ENCODE peak calls at places on chromosomes 1 and 21, in four cellular contexts. One of them, this sample, is unnamed.

GRCh38 chr1:53270873-53271272 is 32.6 kb upstream of the MAGOH start:
- DNase-seq in activated CD8-positive, alpha-beta T cell treated with anti-CD3 and anti-CD28 coated beads for 36 hours: no peak
- DNase-seq in A549: no peak
- DNase-seq in cardiac muscle cell: no peak
- DNase-seq in this sample: no peak

GRCh38 chr1:183244466-183244865 is 58.4 kb downstream of the LAMC2 start:
- DNase-seq in activated CD8-positive, alpha-beta T cell treated with anti-CD3 and anti-CD28 coated beads for 36 hours: no peak
- DNase-seq in cardiac muscle cell: peak
- DNase-seq in A549: no peak
- DNase-seq in this sample: no peak

GRCh38 chr21:18759751-18760161 is 356.2 kb upstream of the TMPRSS15 start:
- DNase-seq in cardiac muscle cell: no peak
- DNase-seq in activated CD8-positive, alpha-beta T cell treated with anti-CD3 and anti-CD28 coated beads for 36 hours: no peak
- DNase-seq in A549: no peak
- DNase-seq in this sample: no peak

GRCh38 chr1:35885961-35886558 is 3.1 kb downstream of the AGO1 start:
- DNase-seq in cardiac muscle cell: peak
- DNase-seq in A549: no peak
- DNase-seq in activated CD8-positive, alpha-beta T cell treated with anti-CD3 and anti-CD28 coated beads for 36 hours: no peak
- DNase-seq in this sample: no peak

GRCh38 chr1:8015036-8015808 is 10.9 kb downstream of the ERRFI1 start:
- DNase-seq in cardiac muscle cell: peak
- DNase-seq in A549: peak
- DNase-seq in activated CD8-positive, alpha-beta T cell treated with anti-CD3 and anti-CD28 coated beads for 36 hours: peak
- DNase-seq in this sample: no peak

GRCh38 chr1:32801096-32801713 is 16.0 kb downstream of the YARS1 start:
- DNase-seq in A549: no peak
- DNase-seq in activated CD8-positive, alpha-beta T cell treated with anti-CD3 and anti-CD28 coated beads for 36 hours: peak
- DNase-seq in cardiac muscle cell: no peak
- DNase-seq in this sample: no peak

GRCh38 chr21:35801388-35801787 is 258.9 kb downstream of the SETD4 start:
- DNase-seq in activated CD8-positive, alpha-beta T cell treated with anti-CD3 and anti-CD28 coated beads for 36 hours: no peak
- DNase-seq in cardiac muscle cell: no peak
- DNase-seq in A549: no peak
- DNase-seq in this sample: no peak

GRCh38 chr1:59686170-59686569 is 128.6 kb upstream of the HOOK1 start:
- DNase-seq in cardiac muscle cell: no peak
- DNase-seq in activated CD8-positive, alpha-beta T cell treated with anti-CD3 and anti-CD28 coated beads for 36 hours: no peak
- DNase-seq in A549: no peak
- DNase-seq in this sample: no peak

GRCh38 chr1:196466656-196467055 is 141.6 kb downstream of the KCNT2 start:
- DNase-seq in activated CD8-positive, alpha-beta T cell treated with anti-CD3 and anti-CD28 coated beads for 36 hours: no peak
- DNase-seq in A549: no peak
- DNase-seq in cardiac muscle cell: no peak
- DNase-seq in this sample: no peak

DNA sequence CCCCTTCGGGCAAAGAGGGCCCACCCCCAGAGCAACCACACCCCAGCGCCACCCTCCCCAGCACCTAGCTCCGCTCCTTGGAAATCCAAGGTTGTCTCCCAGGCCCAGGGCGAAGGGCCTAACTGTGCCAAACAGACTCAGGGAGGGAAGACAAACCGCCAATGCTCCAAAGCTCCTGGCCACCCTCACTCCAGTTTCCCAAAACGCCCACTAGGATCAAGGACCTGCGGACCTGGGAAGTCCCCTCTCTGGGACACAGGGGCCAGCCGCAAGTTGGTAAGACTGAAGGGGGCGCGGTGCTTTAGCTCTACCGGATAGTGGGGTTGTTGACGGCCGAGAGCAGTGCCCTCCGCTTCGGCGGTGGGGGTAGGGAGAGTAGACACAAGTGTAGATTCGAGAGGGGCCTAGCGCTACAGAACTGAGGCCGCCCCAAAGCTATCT is 581 bp downstream of the IRF6 start:
- DNase-seq in activated CD8-positive, alpha-beta T cell treated with anti-CD3 and anti-CD28 coated beads for 36 hours: no peak
- DNase-seq in A549: no peak
- DNase-seq in cardiac muscle cell: peak
- DNase-seq in this sample: no peak
- TF ChIP-seq CTCF in activated CD8-positive, alpha-beta T cell treated with anti-CD3 and anti-CD28 coated beads for 36 hours: no peak
- TF ChIP-seq CTCF in A549: no peak
- TF ChIP-seq CTCF in cardiac muscle cell: no peak
- TF ChIP-seq CTCF in this sample: no peak

GRCh38 chr1:204286841-204287387 is 72.8 kb downstream of the PLEKHA6 start:
- DNase-seq in cardiac muscle cell: peak
- DNase-seq in A549: peak
- DNase-seq in activated CD8-positive, alpha-beta T cell treated with anti-CD3 and anti-CD28 coated beads for 36 hours: peak
- DNase-seq in this sample: no peak
- TF ChIP-seq CTCF in cardiac muscle cell: no peak
- TF ChIP-seq CTCF in A549: no peak
- TF ChIP-seq CTCF in activated CD8-positive, alpha-beta T cell treated with anti-CD3 and anti-CD28 coated beads for 36 hours: no peak
- TF ChIP-seq CTCF in this sample: no peak

GRCh38 chr1:163171826-163172225 is 30.9 kb downstream of the RGS5 start:
- DNase-seq in activated CD8-positive, alpha-beta T cell treated with anti-CD3 and anti-CD28 coated beads for 36 hours: no peak
- DNase-seq in cardiac muscle cell: no peak
- DNase-seq in A549: no peak
- DNase-seq in this sample: no peak
- TF ChIP-seq CTCF in activated CD8-positive, alpha-beta T cell treated with anti-CD3 and anti-CD28 coated beads for 36 hours: no peak
- TF ChIP-seq CTCF in cardiac muscle cell: no peak
- TF ChIP-seq CTCF in A549: no peak
- TF ChIP-seq CTCF in this sample: no peak

DNA sequence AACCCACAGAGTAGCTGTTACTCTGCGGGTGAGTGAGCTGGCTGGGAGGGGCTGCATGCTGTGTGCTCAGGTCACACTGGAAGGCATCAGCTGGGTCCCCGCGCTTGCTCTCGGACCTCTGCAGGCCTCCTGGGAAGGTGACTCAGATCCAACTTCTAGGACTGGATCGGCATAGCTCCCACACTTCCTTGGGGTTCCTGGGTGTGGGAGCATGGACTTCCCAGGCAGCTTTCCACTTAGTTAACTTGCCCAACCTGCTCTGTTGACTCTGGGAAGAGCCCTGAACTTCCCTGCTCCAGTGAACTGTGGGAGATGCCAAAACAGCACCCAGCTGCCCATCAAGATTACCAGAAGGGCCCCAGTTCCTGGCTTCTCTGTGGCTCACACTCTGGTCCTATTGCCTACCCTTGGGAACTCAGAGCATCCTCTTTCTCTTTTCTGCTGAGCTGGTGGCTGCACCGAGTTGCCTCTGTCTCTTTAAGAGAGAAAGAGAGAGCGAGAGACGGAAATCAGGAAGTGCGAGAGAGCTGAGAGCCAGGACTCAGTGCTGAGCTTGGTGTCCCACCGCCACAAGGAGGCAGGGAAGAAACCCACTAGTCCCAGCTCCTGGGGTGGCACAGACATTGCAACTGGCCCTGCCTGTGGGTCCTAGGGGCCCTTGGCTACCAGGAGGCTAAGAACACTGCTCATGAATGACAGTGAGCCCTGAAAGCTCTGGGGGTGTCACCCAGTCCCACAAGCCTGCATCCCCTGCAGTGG is at the start of gene IKBKE:
- DNase-seq in A549: peak
- DNase-seq in activated CD8-positive, alpha-beta T cell treated with anti-CD3 and anti-CD28 coated beads for 36 hours: peak
- DNase-seq in cardiac muscle cell: peak
- DNase-seq in this sample: no peak
- TF ChIP-seq CTCF in A549: no peak
- TF ChIP-seq CTCF in activated CD8-positive, alpha-beta T cell treated with anti-CD3 and anti-CD28 coated beads for 36 hours: no peak
- TF ChIP-seq CTCF in cardiac muscle cell: peak
- TF ChIP-seq CTCF in this sample: no peak

GRCh38 chr1:247007511-247008405 is at the start of gene ZNF695:
- DNase-seq in cardiac muscle cell: peak
- DNase-seq in A549: peak
- DNase-seq in activated CD8-positive, alpha-beta T cell treated with anti-CD3 and anti-CD28 coated beads for 36 hours: peak
- DNase-seq in this sample: peak
- TF ChIP-seq CTCF in cardiac muscle cell: no peak
- TF ChIP-seq CTCF in A549: no peak
- TF ChIP-seq CTCF in activated CD8-positive, alpha-beta T cell treated with anti-CD3 and anti-CD28 coated beads for 36 hours: no peak
- TF ChIP-seq CTCF in this sample: no peak

GRCh38 chr21:42618713-42619112 is 34.7 kb upstream of the PDE9A start:
- DNase-seq in cardiac muscle cell: no peak
- DNase-seq in activated CD8-positive, alpha-beta T cell treated with anti-CD3 and anti-CD28 coated beads for 36 hours: peak
- DNase-seq in A549: no peak
- DNase-seq in this sample: no peak
- TF ChIP-seq CTCF in cardiac muscle cell: no peak
- TF ChIP-seq CTCF in activated CD8-positive, alpha-beta T cell treated with anti-CD3 and anti-CD28 coated beads for 36 hours: no peak
- TF ChIP-seq CTCF in A549: no peak
- TF ChIP-seq CTCF in this sample: peak

GRCh38 chr1:234188454-234188792 is 184.8 kb upstream of the COA6 start:
- DNase-seq in activated CD8-positive, alpha-beta T cell treated with anti-CD3 and anti-CD28 coated beads for 36 hours: peak
- DNase-seq in cardiac muscle cell: no peak
- DNase-seq in A549: no peak
- DNase-seq in this sample: no peak
- TF ChIP-seq CTCF in activated CD8-positive, alpha-beta T cell treated with anti-CD3 and anti-CD28 coated beads for 36 hours: no peak
- TF ChIP-seq CTCF in cardiac muscle cell: no peak
- TF ChIP-seq CTCF in A549: no peak
- TF ChIP-seq CTCF in this sample: peak

DNA sequence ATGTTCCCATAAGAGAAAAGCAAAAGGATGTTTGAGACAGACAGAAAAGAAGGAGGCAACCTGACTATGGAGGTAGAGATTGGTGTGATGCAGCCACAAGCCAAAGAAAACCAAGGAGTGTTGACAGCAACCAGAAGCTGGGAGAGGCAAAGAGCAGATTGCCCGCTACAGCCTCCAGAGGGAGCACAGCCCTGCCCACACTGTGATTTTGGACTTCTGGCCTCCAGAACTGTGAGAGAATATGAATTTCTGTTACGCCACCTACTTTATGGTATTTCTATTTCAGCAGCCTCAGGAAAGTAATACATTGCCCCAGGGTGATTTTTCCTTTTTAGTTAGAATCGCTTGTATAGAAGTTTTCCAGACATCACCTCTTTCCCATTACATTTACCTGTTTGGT is 28.4 kb downstream of the SLAMF6 start:
- DNase-seq in A549: no peak
- DNase-seq in activated CD8-positive, alpha-beta T cell treated with anti-CD3 and anti-CD28 coated beads for 36 hours: no peak
- DNase-seq in cardiac muscle cell: no peak
- DNase-seq in this sample: no peak
- TF ChIP-seq CTCF in A549: peak
- TF ChIP-seq CTCF in activated CD8-positive, alpha-beta T cell treated with anti-CD3 and anti-CD28 coated beads for 36 hours: no peak
- TF ChIP-seq CTCF in cardiac muscle cell: peak
- TF ChIP-seq CTCF in this sample: peak

GRCh38 chr1:206846475-206846874 is 18.9 kb upstream of the IL20 start:
- DNase-seq in A549: no peak
- DNase-seq in activated CD8-positive, alpha-beta T cell treated with anti-CD3 and anti-CD28 coated beads for 36 hours: no peak
- DNase-seq in cardiac muscle cell: no peak
- DNase-seq in this sample: no peak

GRCh38 chr1:206839857-206840256 is 25.6 kb upstream of the IL20 start:
- DNase-seq in activated CD8-positive, alpha-beta T cell treated with anti-CD3 and anti-CD28 coated beads for 36 hours: no peak
- DNase-seq in cardiac muscle cell: no peak
- DNase-seq in A549: no peak
- DNase-seq in this sample: no peak

GRCh38 chr1:206843626-206844025 is 21.8 kb upstream of the IL20 start:
- DNase-seq in activated CD8-positive, alpha-beta T cell treated with anti-CD3 and anti-CD28 coated beads for 36 hours: no peak
- DNase-seq in cardiac muscle cell: no peak
- DNase-seq in A549: no peak
- DNase-seq in this sample: no peak

GRCh38 chr1:206841609-206842323 is 23.7 kb upstream of the IL20 start:
- DNase-seq in activated CD8-positive, alpha-beta T cell treated with anti-CD3 and anti-CD28 coated beads for 36 hours: no peak
- DNase-seq in cardiac muscle cell: no peak
- DNase-seq in A549: no peak
- DNase-seq in this sample: no peak

DNA sequence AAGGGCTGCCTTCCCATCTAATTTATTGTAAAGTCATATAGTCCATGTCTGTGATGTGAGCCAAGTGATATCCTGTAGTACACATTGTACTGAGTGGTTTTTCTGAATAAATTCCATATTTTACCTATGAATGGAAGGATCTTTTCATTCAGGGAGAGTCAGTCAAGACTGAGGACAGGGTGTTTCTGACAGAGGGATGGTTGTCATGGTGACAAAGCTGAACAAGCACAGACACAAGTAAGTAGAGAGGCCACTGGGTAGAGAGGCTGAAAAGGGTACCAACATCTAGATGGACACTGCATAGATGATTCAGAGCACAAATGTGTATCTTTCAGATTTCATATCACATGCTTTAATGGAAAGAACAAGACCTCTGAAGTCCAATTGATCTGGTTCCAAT is 22.6 kb upstream of the IL20 start:
- DNase-seq in A549: no peak
- DNase-seq in cardiac muscle cell: no peak
- DNase-seq in activated CD8-positive, alpha-beta T cell treated with anti-CD3 and anti-CD28 coated beads for 36 hours: no peak
- DNase-seq in this sample: no peak
- TF ChIP-seq CTCF in A549: no peak
- TF ChIP-seq CTCF in cardiac muscle cell: no peak
- TF ChIP-seq CTCF in activated CD8-positive, alpha-beta T cell treated with anti-CD3 and anti-CD28 coated beads for 36 hours: no peak
- TF ChIP-seq CTCF in this sample: no peak

GRCh38 chr1:28439320-28439719 is 66.5 kb upstream of the RCC1 start:
- DNase-seq in cardiac muscle cell: no peak
- DNase-seq in A549: no peak
- DNase-seq in activated CD8-positive, alpha-beta T cell treated with anti-CD3 and anti-CD28 coated beads for 36 hours: no peak
- DNase-seq in this sample: no peak

GRCh38 chr1:28437260-28437923 is 67.9 kb downstream of the PHACTR4 start:
- DNase-seq in activated CD8-positive, alpha-beta T cell treated with anti-CD3 and anti-CD28 coated beads for 36 hours: no peak
- DNase-seq in cardiac muscle cell: no peak
- DNase-seq in A549: no peak
- DNase-seq in this sample: no peak

GRCh38 chr1:28437924-28438699 is 67.7 kb upstream of the RCC1 start:
- DNase-seq in A549: peak
- DNase-seq in activated CD8-positive, alpha-beta T cell treated with anti-CD3 and anti-CD28 coated beads for 36 hours: peak
- DNase-seq in cardiac muscle cell: peak
- DNase-seq in this sample: no peak

GRCh38 chr1:28441674-28442073 is 64.2 kb upstream of the RCC1 start:
- DNase-seq in cardiac muscle cell: no peak
- DNase-seq in activated CD8-positive, alpha-beta T cell treated with anti-CD3 and anti-CD28 coated beads for 36 hours: no peak
- DNase-seq in A549: no peak
- DNase-seq in this sample: no peak

GRCh38 chr1:28436211-28436769 is 66.8 kb downstream of the PHACTR4 start:
- DNase-seq in activated CD8-positive, alpha-beta T cell treated with anti-CD3 and anti-CD28 coated beads for 36 hours: no peak
- DNase-seq in cardiac muscle cell: no peak
- DNase-seq in A549: no peak
- DNase-seq in this sample: no peak
- TF ChIP-seq CTCF in activated CD8-positive, alpha-beta T cell treated with anti-CD3 and anti-CD28 coated beads for 36 hours: no peak
- TF ChIP-seq CTCF in cardiac muscle cell: no peak
- TF ChIP-seq CTCF in A549: peak
- TF ChIP-seq CTCF in this sample: peak